ENCODE peak calls at places on chromosomes 4 and X, in four cellular contexts. O, B, J and Z are unnamed samples.

GRCh38 chrX:153774576-153775292 is 6.1 kb upstream of the SRPK3 start:
- DNase-seq in O (no peak), B (no peak), J (no peak), Z (no peak)

GRCh38 chr4:682490-683172 is 6.3 kb downstream of the SLC49A3 start:
- DNase-seq in O (no peak), B (no peak), J (no peak), Z (no peak)

GRCh38 chr4:41365726-41366125 is 109.0 kb downstream of the UCHL1 start:
- DNase-seq in O (no peak), B (no peak), J (no peak), Z (no peak)

GRCh38 chr4:39613093-39613656 is 25.5 kb downstream of the SMIM14 start:
- DNase-seq in O (peak; percentile 26), B (no peak), J (no peak), Z (no peak)

GRCh38 chrX:46617906-46618305 is 44.3 kb downstream of the CHST7 start:
- DNase-seq in O (no peak), B (no peak), J (no peak), Z (no peak)

GRCh38 chrX:68808686-68809357 is 20.0 kb upstream of the EFNB1 start:
- DNase-seq in O (peak; percentile 15), B (peak; percentile 54), J (no peak), Z (no peak)

GRCh38 chrX:51148848-51149247 is 183.8 kb upstream of the NUDT10 start:
- DNase-seq in O (no peak), B (peak; percentile 1), J (no peak), Z (no peak)

GRCh38 chr4:91243132-91243531 is 1060.6 kb upstream of the GRID2 start:
- DNase-seq in O (no peak), B (peak; percentile 57), J (no peak), Z (no peak)

GRCh38 chr4:41196633-41197332 is 17.6 kb downstream of the APBB2 start:
- DNase-seq in O (no peak), B (no peak), J (no peak), Z (no peak)

GRCh38 chrX:14964500-14964899 is 91.3 kb downstream of the MOSPD2 start:
- DNase-seq in O (peak; percentile 52), B (peak; percentile 22), J (no peak), Z (no peak)

GRCh38 chr4:138216272-138216867 is 25.8 kb downstream of the SLC7A11 start:
- DNase-seq in O (no peak), B (no peak), J (no peak), Z (no peak)

GRCh38 chrX:96770315-96770714 is 85.7 kb downstream of the DIAPH2 start:
- DNase-seq in O (peak; percentile 0), B (peak; percentile 46), J (no peak), Z (peak; percentile 1)

GRCh38 chr4:11011249-11011648 is 326.7 kb upstream of the CLNK start:
- DNase-seq in O (no peak), B (no peak), J (no peak), Z (no peak)

GRCh38 chrX:115525486-115525885 is 35.5 kb upstream of the PLS3 start:
- DNase-seq in O (no peak), B (no peak), J (no peak), Z (no peak)

GRCh38 chr4:48603366-48604003 is 113.4 kb downstream of the ZAR1 start:
- DNase-seq in O (no peak), B (no peak), J (no peak), Z (no peak)

GRCh38 chr4:8744083-8744805 is 127.4 kb downstream of the HMX1 start:
- DNase-seq in O (no peak), B (no peak), J (no peak), Z (no peak)

GRCh38 chr4:147842573-147842972 is 110.7 kb downstream of the ARHGAP10 start:
- DNase-seq in O (no peak), B (peak; percentile 96), J (no peak), Z (no peak)

GRCh38 chr4:3250956-3251690 is 2.2 kb downstream of the MSANTD1 start:
- DNase-seq in O (no peak), B (no peak), J (no peak), Z (no peak)

GRCh38 chr4:24434193-24434728 is 150.1 kb downstream of the DHX15 start:
- DNase-seq in O (no peak), B (no peak), J (no peak), Z (no peak)

GRCh38 chr4:98728433-98728832 is 70.0 kb upstream of the TSPAN5 start:
- DNase-seq in O (peak; percentile 30), B (peak; percentile 80), J (no peak), Z (peak; percentile 36)

GRCh38 chrX:106404512-106404911 is 207.3 kb upstream of the RADX start:
- DNase-seq in O (no peak), B (peak; percentile 1), J (no peak), Z (peak; percentile 11)

GRCh38 chrX:150476183-150476699 is 92.2 kb upstream of the MTM1 start:
- DNase-seq in O (no peak), B (peak; percentile 42), J (no peak), Z (no peak)

GRCh38 chrX:43969504-43970501 is 3.4 kb downstream of the NDP start:
- DNase-seq in O (peak; percentile 41), B (no peak), J (no peak), Z (no peak)

GRCh38 chr4:98092833-98093439 is 50.3 kb downstream of the STPG2 start:
- DNase-seq in O (peak; percentile 7), B (peak; percentile 38), J (no peak), Z (no peak)

GRCh38 chrX:54807524-54808108 is at the start of gene MAGED2:
- DNase-seq in O (no peak), B (peak; percentile 50), J (peak; percentile 74), Z (no peak)

GRCh38 chrX:40169193-40170086 is 71.7 kb upstream of the BCOR start:
- DNase-seq in O (no peak), B (peak; percentile 84), J (peak; percentile 82), Z (no peak)

GRCh38 chr4:160510925-160511324 is 1408.0 kb downstream of the RAPGEF2 start:
- DNase-seq in O (no peak), B (no peak), J (no peak), Z (peak; percentile 1)

GRCh38 chrX:71909956-71910355 is 689 bp upstream of the NHSL2 start:
- DNase-seq in O (no peak), B (peak; percentile 28), J (no peak), Z (no peak)

DNA sequence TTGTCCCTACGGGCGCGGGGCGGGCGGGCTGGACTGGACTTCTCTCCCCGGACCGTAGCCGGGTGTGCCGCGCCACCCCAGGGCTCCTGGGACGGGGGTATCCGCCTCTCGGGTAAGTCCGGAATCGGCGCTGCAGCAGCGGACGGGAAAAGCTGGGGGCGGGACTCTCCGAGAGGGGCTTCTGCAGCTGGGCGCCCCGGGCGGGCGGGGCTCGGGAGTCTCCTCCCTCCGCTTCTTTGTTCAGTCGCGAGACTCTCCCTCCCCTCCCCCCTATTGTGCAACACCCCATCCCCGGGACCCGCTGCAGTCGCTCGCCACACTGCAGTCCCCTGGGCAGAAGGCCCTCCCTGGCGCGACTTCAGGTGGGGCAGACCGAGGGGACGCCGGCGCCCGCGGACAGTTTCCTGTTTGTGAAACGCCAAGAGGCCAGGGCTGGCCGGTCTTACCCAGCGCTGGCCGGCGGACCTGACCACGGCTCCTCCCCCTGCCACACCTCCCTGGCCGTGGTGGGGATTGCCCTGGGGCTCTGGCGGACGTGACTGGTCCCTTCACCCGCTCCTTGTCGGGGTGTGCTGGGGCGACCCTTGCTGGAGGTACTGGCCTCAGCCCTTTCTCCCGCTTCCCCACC is 966 bp downstream of the CCNG2 start:
- DNase-seq in O (peak; percentile 77), B (peak; percentile 90), J (peak; percentile 80), Z (peak; percentile 89)
- TF ChIP-seq CTCF in O (no peak), B (no peak), J (no peak), Z (no peak)

DNA sequence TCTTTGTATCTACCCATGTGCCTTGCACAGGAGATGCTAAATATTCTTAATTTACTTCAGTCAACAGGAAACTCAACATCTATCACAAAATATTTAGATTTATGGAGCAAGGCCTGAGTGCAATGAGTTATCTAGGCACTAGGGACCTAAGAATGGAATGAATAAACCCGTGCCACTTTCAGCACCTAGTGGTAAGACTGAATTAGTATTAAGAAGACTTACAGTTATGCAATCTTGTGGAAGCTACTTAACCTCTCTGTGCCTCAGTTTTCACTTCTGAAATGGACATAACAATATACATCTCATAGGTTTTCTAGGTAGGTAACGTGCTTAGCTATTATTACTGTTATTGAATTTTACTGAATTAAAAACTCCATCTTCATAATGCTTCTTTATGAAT is 144.6 kb upstream of the MAP3K15 start:
- DNase-seq in O (no peak), B (peak; percentile 25), J (no peak), Z (no peak)
- TF ChIP-seq CTCF in O (peak; percentile 17), B (peak; percentile 14), J (no peak), Z (no peak)

GRCh38 chr4:110953191-110953590 is 330.3 kb upstream of the PITX2 start:
- DNase-seq in O (peak; percentile 17), B (no peak), J (no peak), Z (no peak)

GRCh38 chr4:110953898-110954297 is 331.0 kb upstream of the PITX2 start:
- DNase-seq in O (no peak), B (no peak), J (no peak), Z (no peak)

GRCh38 chr4:110959041-110959643 is 336.3 kb upstream of the PITX2 start:
- DNase-seq in O (peak; percentile 23), B (peak; percentile 13), J (no peak), Z (no peak)

GRCh38 chr4:110950721-110951120 is 327.8 kb upstream of the PITX2 start:
- DNase-seq in O (no peak), B (no peak), J (no peak), Z (no peak)

DNA sequence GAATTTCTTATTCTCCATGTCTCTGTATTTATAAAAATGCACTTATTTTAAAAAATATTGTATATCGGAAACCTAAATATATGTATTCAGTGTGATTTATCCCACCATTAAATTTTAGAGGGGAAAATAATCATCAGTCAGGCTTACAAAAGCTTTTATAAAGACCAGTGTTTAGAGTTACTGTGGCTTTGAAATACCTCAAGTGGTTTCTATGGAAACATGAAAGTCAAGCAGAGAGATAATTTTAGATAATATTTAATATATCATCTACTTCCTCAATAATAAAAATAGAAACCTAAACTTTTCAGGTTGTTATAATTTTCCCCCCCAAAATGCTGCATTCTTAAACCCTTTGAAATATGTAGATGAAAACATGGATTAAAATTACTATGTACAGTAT is 332.9 kb upstream of the PITX2 start:
- DNase-seq in O (no peak), B (no peak), J (no peak), Z (no peak)
- TF ChIP-seq CTCF in O (no peak), B (no peak), J (no peak), Z (no peak)

DNA sequence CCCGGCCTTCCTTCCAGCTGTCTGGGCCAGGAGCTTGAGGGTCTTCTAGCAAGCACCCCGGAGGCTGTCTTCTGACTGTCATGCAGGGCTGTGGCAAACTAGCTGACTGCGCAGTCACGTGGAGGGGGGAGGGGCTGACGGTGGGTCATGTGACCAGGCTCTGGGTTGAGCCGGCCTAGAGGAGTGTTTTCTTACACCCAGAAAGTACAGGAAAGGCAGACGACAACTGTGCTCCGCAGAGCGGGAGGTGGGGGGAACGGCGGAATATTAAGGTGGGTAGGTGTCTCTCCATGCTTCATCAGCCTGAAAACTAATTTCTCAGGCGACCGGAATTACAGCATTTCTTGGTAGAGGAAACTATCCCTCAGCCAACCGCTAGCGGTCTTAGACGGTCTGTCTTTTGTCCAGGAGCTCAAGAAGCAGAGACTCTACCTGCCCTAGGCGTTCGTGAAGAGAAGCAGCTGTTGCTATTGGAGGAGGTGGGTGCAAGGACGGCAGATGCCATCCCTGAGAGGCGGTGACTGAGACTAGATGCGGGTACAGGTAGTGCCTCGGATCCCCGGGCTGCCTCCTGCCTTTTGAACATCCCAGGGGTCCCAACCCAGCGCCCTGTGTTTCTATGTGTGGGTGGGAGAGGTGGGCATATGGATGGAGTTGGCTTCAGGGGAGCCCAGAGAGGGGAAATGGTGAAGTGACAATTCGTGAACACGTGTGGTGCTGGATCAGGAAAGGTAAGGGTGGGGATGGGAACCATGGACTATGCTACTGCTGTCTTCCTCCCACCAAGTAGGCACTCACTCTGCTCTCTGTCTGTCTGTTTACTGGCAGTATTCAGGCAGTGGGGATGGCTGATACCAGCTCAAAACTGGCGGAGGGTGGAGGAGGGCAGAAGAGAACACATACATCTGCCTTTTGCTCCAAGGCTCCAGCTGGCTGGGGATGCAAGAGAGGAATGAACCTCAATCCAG is 8.8 kb downstream of the GPRASP1 start:
- DNase-seq in O (peak; percentile 42), B (peak; percentile 73), J (peak; percentile 83), Z (peak; percentile 62)
- TF ChIP-seq CTCF in O (peak; percentile 22), B (peak; percentile 23), J (no peak), Z (no peak)